ENCODE peak calls at places on chromosomes 7 and 10, in five cellular contexts. X, I, U, W and Z are unnamed samples.

GRCh38 chr7:27031289-27032172 is 64.3 kb downstream of the HOXA1 start:
- DNase-seq in I (no peak), X (no peak), W (no peak), U (peak), Z (peak)

GRCh38 chr7:79610905-79611304 is 157.4 kb upstream of the MAGI2 start:
- DNase-seq in W (no peak), X (no peak), U (no peak), I (no peak), Z (no peak)

GRCh38 chr10:84214046-84214572 is 11.2 kb downstream of the LRIT2 start:
- DNase-seq in U (no peak), X (no peak), W (no peak), I (no peak), Z (no peak)

GRCh38 chr7:132516042-132516840 is 60.0 kb downstream of the PLXNA4 start:
- DNase-seq in X (no peak), U (no peak), I (peak), W (no peak), Z (peak)

GRCh38 chr10:122348512-122348911 is 26.0 kb upstream of the PLEKHA1 start:
- DNase-seq in W (no peak), U (no peak), X (no peak), I (no peak), Z (no peak)

GRCh38 chr7:20399516-20399915 is 68.8 kb downstream of the ITGB8 start:
- DNase-seq in U (no peak), X (no peak), I (no peak), W (peak), Z (peak)

GRCh38 chr10:71912431-71912830 is 51.8 kb upstream of the CHST3 start:
- DNase-seq in U (no peak), W (no peak), X (no peak), I (no peak), Z (no peak)

GRCh38 chr7:2982831-2983230 is 60.8 kb downstream of the CARD11 start:
- DNase-seq in I (no peak), W (no peak), U (peak), X (no peak), Z (no peak)

GRCh38 chr10:81472927-81473470 is 402.0 kb upstream of the NRG3 start:
- DNase-seq in W (no peak), X (no peak), U (no peak), I (no peak), Z (no peak)

GRCh38 chr10:36023939-36024338 is 381.8 kb upstream of the FZD8 start:
- DNase-seq in I (no peak), W (peak), X (no peak), U (no peak), Z (peak)

GRCh38 chr10:15588635-15589081 is 131.1 kb downstream of the ITGA8 start:
- DNase-seq in I (no peak), U (no peak), W (no peak), X (no peak), Z (no peak)

GRCh38 chr7:134905375-134905774 is 80.9 kb upstream of the AGBL3 start:
- DNase-seq in I (peak), X (peak), U (no peak), W (peak), Z (no peak)

GRCh38 chr10:61992059-61992460 is 90.6 kb downstream of the ARID5B start:
- DNase-seq in X (no peak), W (no peak), U (no peak), I (no peak), Z (no peak)

GRCh38 chr10:100723180-100723579 is 22.2 kb upstream of the PAX2 start:
- DNase-seq in W (no peak), U (no peak), I (no peak), X (no peak), Z (no peak)

GRCh38 chr7:13850185-13850752 is 139.2 kb downstream of the ETV1 start:
- DNase-seq in U (peak), W (peak), I (no peak), X (peak), Z (peak)

GRCh38 chr10:78211476-78212110 is 177.9 kb downstream of the RPS24 start:
- DNase-seq in I (no peak), W (peak), X (no peak), U (no peak), Z (no peak)

GRCh38 chr10:23342213-23342884 is 2.2 kb downstream of the C10orf67 start:
- DNase-seq in U (no peak), X (no peak), I (no peak), W (no peak), Z (no peak)

GRCh38 chr7:22587322-22587721 is 87.3 kb upstream of the STEAP1B start:
- DNase-seq in U (no peak), W (peak), X (no peak), I (no peak), Z (no peak)

GRCh38 chr7:158127241-158127640 is 460.4 kb downstream of the PTPRN2 start:
- DNase-seq in U (no peak), I (no peak), W (no peak), X (no peak), Z (no peak)

GRCh38 chr7:142718314-142718713 is 31.0 kb upstream of the PRSS1 start:
- DNase-seq in U (no peak), I (no peak), W (no peak), X (no peak), Z (no peak)

GRCh38 chr7:44891372-44891771 is 6.0 kb upstream of the PURB start:
- DNase-seq in U (no peak), I (no peak), W (no peak), X (no peak), Z (no peak)

GRCh38 chr7:151243411-151244155 is 4.9 kb downstream of the SMARCD3 start:
- DNase-seq in X (no peak), U (peak), I (no peak), W (peak), Z (no peak)

GRCh38 chr10:37289833-37290464 is 164.6 kb downstream of the ANKRD30A start:
- DNase-seq in I (no peak), X (no peak), U (no peak), W (no peak), Z (peak)

GRCh38 chr10:19832624-19833507 is 16.6 kb downstream of the PLXDC2 start:
- DNase-seq in I (no peak), U (no peak), X (no peak), W (peak), Z (peak)

GRCh38 chr10:86224354-86225097 is 142.1 kb downstream of the GRID1 start:
- DNase-seq in I (no peak), X (no peak), W (no peak), U (no peak), Z (no peak)
- H3K27ac ChIP-seq in I (no peak), X (no peak), W (no peak), U (no peak), Z (no peak)

GRCh38 chr10:5545011-5545410 is 20.2 kb downstream of the CALML3 start:
- DNase-seq in I (no peak), W (no peak), U (no peak), X (peak), Z (no peak)

GRCh38 chr10:5543628-5544027 is 18.9 kb downstream of the CALML3 start:
- DNase-seq in W (no peak), I (no peak), U (no peak), X (no peak), Z (no peak)

GRCh38 chr10:5545778-5546710 is 21.3 kb downstream of the CALML3 start:
- DNase-seq in U (no peak), W (no peak), X (peak), I (peak), Z (no peak)

GRCh38 chr10:5545426-5545777 is 20.6 kb downstream of the CALML3 start:
- DNase-seq in I (no peak), X (no peak), U (no peak), W (no peak), Z (no peak)

DNA sequence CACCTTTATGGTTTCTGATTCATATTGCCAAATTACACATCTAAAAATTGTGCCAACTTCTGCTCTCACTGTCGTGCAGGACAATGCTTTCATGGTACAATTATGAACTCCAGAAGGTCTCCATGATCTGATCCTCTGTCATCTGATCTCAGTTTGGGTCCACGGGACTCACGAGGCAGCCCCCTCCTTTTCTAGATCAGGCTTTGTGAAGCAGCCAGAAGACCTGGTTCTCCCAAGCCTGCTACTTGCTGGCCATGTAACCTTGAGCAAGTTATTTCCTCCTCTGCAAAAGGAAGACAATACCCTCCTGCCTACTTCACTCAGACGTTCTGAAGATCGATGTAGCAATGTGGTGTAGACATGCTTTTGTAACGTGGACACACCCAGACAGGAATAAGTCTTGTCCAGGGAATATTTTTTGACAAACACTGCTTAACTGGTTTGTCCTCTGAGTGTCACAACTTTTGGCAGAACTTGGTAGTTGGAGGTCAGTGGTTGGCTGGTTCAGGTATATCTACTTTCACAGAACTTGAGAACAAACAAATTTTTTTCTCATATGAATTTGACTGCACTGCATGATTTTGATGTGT is 19.6 kb downstream of the CALML3 start:
- DNase-seq in X (peak), W (no peak), U (no peak), I (no peak), Z (no peak)
- H3K27ac ChIP-seq in X (no peak), W (no peak), U (no peak), I (no peak), Z (no peak)

DNA sequence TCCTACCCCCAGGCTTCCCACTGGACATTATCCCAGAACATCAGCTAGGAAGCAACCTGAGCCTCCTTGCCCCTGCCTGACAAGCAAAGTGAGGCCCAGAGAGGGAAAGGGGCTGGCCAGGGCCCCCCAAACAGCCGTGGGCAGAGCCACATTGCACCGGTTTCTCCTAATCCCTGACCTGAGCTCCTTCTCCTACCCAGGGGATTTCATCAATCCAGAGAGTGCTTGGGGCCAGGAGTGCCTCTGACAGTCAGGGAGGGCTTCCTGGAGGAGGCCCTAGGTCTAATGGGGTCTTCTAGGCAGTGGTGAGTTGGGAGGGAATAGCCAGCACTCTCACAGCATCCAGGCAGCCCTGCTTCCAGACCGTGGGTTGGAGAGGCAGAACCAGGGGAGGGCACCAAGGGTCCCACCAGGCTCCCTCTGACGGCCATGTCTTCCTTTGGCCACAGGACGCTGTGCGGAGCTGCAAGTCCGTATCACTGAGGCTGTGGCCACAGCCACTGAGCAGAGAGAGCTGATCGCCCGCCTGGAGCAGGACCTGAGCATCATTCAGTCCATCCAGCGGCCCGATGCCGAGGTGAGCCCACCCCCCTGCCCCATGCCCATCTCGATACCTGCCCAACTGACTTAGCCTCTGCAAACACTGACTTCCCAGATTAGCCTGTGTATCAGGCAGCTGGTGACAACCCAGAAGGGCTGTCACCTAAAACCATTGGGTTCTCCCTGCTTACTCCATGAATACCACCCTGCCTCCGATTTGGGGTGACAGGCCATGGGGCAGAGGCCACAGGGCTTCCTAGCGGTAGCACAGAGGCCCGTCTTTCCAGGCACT is 13.5 kb upstream of the SH2B2 start:
- DNase-seq in I (no peak), U (no peak), X (no peak), W (no peak), Z (no peak)
- H3K27ac ChIP-seq in I (no peak), U (no peak), X (no peak), W (no peak), Z (peak)

GRCh38 chr7:29888006-29888405 is 81.7 kb downstream of the WIPF3 start:
- DNase-seq in X (no peak), I (no peak), W (no peak), U (no peak), Z (no peak)

GRCh38 chr7:29886827-29887226 is 80.5 kb downstream of the WIPF3 start:
- DNase-seq in I (no peak), X (no peak), U (no peak), W (no peak), Z (no peak)

GRCh38 chr7:29883462-29884398 is 77.4 kb downstream of the WIPF3 start:
- DNase-seq in I (no peak), W (no peak), X (peak), U (no peak), Z (peak)

GRCh38 chr7:29884399-29885272 is 78.3 kb downstream of the WIPF3 start:
- DNase-seq in W (peak), I (no peak), X (peak), U (no peak), Z (peak)

GRCh38 chr7:29885626-29886025 is 79.3 kb downstream of the WIPF3 start:
- DNase-seq in I (no peak), W (no peak), U (no peak), X (no peak), Z (no peak)
- H3K27ac ChIP-seq in I (no peak), W (no peak), U (no peak), X (no peak), Z (no peak)